ENCODE peak calls at places on chromosomes 7 and 10, in eight cellular contexts. N is brain microvascular endothelial cell, B is psoas muscle, W is A549, R is spleen, M is H1, Q is astrocyte, J is pancreas. E is an unnamed sample.

GRCh38 chr10:108639010-108639409 is 1284.3 kb downstream of the XPNPEP1 start:
- DNase-seq in J (no peak), R (no peak), M (no peak), B (no peak), N (no peak), Q (no peak), W (no peak), E (no peak)

GRCh38 chr10:75211007-75211735 is 575 bp downstream of the VDAC2 start:
- DNase-seq in W (no peak), B (no peak), Q (peak), M (no peak), R (no peak), J (no peak), N (peak), E (no peak)

GRCh38 chr10:905503-905902 is 26.0 kb downstream of the LARP4B start:
- DNase-seq in W (no peak), Q (no peak), J (no peak), B (no peak), R (no peak), N (peak), M (no peak), E (no peak)

GRCh38 chr7:92709150-92709549 is 119.0 kb upstream of the FAM133B start:
- DNase-seq in J (no peak), W (no peak), R (no peak), M (no peak), B (no peak), N (no peak), Q (no peak), E (no peak)

GRCh38 chr10:59064116-59064707 is 112.2 kb upstream of the PHYHIPL start:
- DNase-seq in M (no peak), N (no peak), W (no peak), R (no peak), B (no peak), J (no peak), Q (no peak), E (no peak)

GRCh38 chr10:78250313-78251040 is 216.8 kb downstream of the RPS24 start:
- DNase-seq in J (no peak), R (no peak), W (no peak), B (no peak), M (no peak), N (no peak), Q (no peak), E (no peak)

GRCh38 chr7:409344-410281 is 110.0 kb downstream of the PDGFA start:
- DNase-seq in N (no peak), B (no peak), M (no peak), R (peak), Q (no peak), W (no peak), J (no peak), E (no peak)

GRCh38 chr10:3779146-3779707 is 5.8 kb downstream of the KLF6 start:
- DNase-seq in B (no peak), Q (peak), R (peak), N (peak), J (no peak), W (no peak), M (no peak), E (no peak)

GRCh38 chr10:116850058-116850611 is 836 bp downstream of the ENO4 start:
- DNase-seq in M (no peak), Q (no peak), N (no peak), J (no peak), B (no peak), W (no peak), R (no peak), E (no peak)

GRCh38 chr10:27258838-27259532 is 18.4 kb upstream of the ACBD5 start:
- DNase-seq in N (no peak), Q (no peak), B (no peak), M (no peak), R (peak), W (no peak), J (peak), E (peak)

GRCh38 chr7:20783716-20784310 is 2.9 kb downstream of the SP8 start:
- DNase-seq in Q (no peak), N (no peak), M (no peak), R (no peak), B (no peak), J (no peak), W (no peak), E (peak)

GRCh38 chr7:17054206-17054605 is 172.4 kb upstream of the AGR3 start:
- DNase-seq in B (no peak), M (no peak), R (no peak), N (no peak), W (no peak), Q (peak), J (no peak), E (no peak)

GRCh38 chr7:112497481-112497880 is 16.7 kb downstream of the LSMEM1 start:
- DNase-seq in R (no peak), N (no peak), Q (no peak), J (no peak), B (no peak), M (no peak), W (no peak), E (no peak)

GRCh38 chr7:92806496-92806895 is 29.9 kb downstream of the CDK6 start:
- DNase-seq in M (no peak), J (no peak), Q (no peak), B (no peak), W (no peak), N (no peak), R (no peak), E (no peak)

GRCh38 chr7:79461660-79462059 is 8.2 kb upstream of the MAGI2 start:
- DNase-seq in W (peak), R (no peak), N (peak), J (no peak), B (no peak), Q (peak), M (no peak), E (no peak)

GRCh38 chr7:27917774-27918314 is 177.9 kb downstream of the TAX1BP1 start:
- DNase-seq in R (no peak), B (no peak), J (no peak), W (no peak), Q (peak), M (no peak), N (peak), E (no peak)

GRCh38 chr7:16563281-16564022 is 36.8 kb downstream of the LRRC72 start:
- DNase-seq in R (no peak), W (no peak), M (no peak), N (no peak), J (no peak), Q (no peak), B (no peak), E (no peak)

GRCh38 chr10:4588824-4589223 is 237.2 kb upstream of the AKR1E2 start:
- DNase-seq in J (no peak), W (no peak), N (no peak), Q (no peak), R (no peak), B (no peak), M (no peak), E (no peak)

GRCh38 chr10:88008866-88009470 is 145.5 kb downstream of the PTEN start:
- DNase-seq in B (no peak), M (no peak), W (peak), R (no peak), Q (peak), J (no peak), N (no peak), E (no peak)

GRCh38 chr10:70381491-70382421 is 669 bp downstream of the LRRC20 start:
- DNase-seq in Q (peak), R (peak), M (no peak), N (peak), W (peak), B (peak), J (no peak), E (peak)

GRCh38 chr10:34121125-34121973 is 693.7 kb downstream of the PARD3 start:
- DNase-seq in Q (no peak), R (no peak), B (no peak), M (no peak), W (no peak), N (no peak), J (no peak), E (no peak)
- H3K4me3 ChIP-seq in Q (peak), R (no peak), B (no peak), M (no peak), W (no peak), N (no peak), J (no peak), E (no peak)

DNA sequence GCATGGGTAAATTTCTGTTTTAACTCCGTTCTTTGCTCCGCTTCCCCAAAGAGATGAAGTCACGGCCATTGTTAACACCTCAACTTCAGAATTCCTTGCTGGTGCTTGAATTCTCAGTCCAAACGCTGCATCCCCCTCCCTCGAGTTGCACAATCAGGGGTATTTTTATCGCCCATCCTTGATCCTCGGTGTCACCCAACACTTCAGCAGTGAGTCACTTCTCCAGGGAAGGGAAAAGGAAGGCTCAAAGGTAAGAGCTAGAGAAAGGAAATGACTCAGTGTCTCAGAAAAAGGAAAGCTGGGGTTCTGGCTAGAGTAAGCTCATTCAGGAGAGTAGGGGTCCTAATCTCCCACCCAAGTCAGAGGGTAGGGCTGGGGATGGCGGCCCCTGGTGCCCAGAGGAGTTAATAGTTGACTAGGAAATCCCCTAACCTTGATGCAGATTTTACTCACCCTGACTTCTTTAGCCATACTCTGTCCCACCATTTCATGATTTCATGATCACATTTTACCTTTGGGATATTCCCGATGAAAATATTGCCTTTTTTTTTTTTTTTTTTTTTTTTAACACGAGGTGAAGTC is 39.8 kb upstream of the TRIM8 start:
- DNase-seq in J (no peak), M (no peak), N (peak), W (peak), R (no peak), B (no peak), Q (peak), E (no peak)
- H3K27ac ChIP-seq in J (peak), M (no peak), N (peak), W (peak), R (peak), B (peak), Q (peak), E (no peak)

DNA sequence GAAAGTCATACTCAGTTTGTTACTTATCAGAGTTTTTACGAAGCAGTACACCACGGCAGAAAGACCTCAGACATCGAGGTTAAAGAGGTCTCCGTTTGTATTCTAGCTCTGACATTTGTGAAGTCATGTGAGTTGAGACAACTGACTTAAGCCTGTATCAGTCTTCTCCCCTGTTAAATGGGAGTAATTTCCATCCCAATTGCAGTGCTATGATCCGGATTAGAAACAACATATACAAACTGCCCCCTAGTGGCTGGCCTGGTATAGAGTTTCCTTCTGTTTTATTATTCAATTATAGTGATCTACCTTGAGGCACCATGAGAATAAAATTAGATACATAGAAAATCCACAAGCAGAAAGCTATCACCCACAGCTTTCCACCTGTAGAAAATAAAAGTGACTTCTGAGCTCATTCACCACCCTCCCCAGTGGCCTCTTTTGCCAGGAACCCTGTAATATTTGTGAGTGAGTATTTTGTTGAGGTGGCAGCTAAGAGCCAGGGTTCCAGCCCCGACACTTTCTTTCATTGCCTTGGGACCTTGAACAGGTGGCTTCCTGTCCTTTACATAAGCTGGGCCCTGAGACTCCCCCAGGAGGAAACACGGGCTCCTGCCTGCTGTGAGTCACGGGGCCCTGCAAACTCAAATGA is 607.2 kb upstream of the MGMT start:
- DNase-seq in R (no peak), N (peak), B (no peak), J (no peak), Q (no peak), M (no peak), W (peak), E (no peak)
- TF ChIP-seq CTCF in R (peak), N (no peak), B (peak), J (peak), Q (peak), M (no peak), W (peak), E (peak)

GRCh38 chr10:103677486-103677885 is 177.9 kb downstream of the SH3PXD2A start:
- DNase-seq in W (no peak), M (no peak), J (no peak), B (no peak), R (no peak), Q (no peak), N (no peak), E (no peak)
- H3K4me3 ChIP-seq in W (no peak), M (no peak), J (no peak), B (peak), R (no peak), Q (peak), N (peak), E (no peak)

GRCh38 chr10:71580415-71580814 is 139.2 kb downstream of the C10orf105 start:
- DNase-seq in R (no peak), M (no peak), N (no peak), Q (no peak), W (no peak), B (no peak), J (no peak), E (no peak)
- H3K27ac ChIP-seq in R (no peak), M (no peak), N (no peak), Q (no peak), W (no peak), B (no peak), J (no peak), E (no peak)

DNA sequence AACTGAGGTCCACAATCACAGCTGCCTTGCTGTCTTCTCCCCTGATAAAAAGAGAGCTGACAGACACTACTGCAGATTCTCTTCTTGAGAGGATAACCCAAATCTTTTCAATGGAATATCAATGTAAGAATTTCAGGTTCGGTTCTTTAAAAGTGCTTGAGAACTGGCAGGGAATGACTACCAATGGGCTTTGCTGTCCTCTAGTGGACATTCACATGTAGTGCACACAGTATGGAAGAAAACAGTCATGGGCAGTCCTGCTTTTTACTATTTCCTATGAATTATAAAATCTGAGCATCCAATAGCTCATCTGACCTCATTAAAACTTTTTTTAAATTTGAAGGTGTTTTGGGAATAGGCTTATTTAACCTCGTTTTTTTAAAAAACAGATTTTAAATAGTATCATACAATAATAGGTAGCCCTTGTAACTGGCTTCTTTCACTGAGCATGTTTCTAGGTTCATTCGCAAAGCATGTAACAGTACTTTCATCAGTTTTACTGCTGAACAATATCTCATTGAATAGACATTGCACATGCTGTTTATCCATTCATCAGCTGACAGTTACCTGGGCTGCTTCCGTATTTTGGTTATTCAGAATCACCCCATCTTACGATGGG is 18.3 kb downstream of the FZD9 start:
- DNase-seq in R (no peak), M (no peak), W (peak), Q (peak), N (peak), B (no peak), J (no peak), E (no peak)
- TF ChIP-seq CTCF in R (peak), M (no peak), W (peak), Q (peak), N (peak), B (peak), J (peak), E (peak)

GRCh38 chr7:25860882-25861228 is 291.1 kb upstream of the NFE2L3 start:
- DNase-seq in N (no peak), M (no peak), B (no peak), J (no peak), R (no peak), Q (no peak), W (no peak), E (no peak)
- H3K4me3 ChIP-seq in N (no peak), M (no peak), B (no peak), J (no peak), R (no peak), Q (no peak), W (no peak), E (no peak)

GRCh38 chr10:13182424-13182823 is 21.1 kb downstream of the MCM10 start:
- DNase-seq in M (no peak), R (no peak), N (no peak), Q (no peak), B (no peak), W (no peak), J (no peak), E (no peak)
- H3K27ac ChIP-seq in M (no peak), R (no peak), N (no peak), Q (no peak), B (no peak), W (no peak), J (no peak), E (no peak)

E was measured in right lobe of liver.